ENCODE peak calls at places on chromosomes 5 and 9, in four cellular contexts. K is PC-9, D is A549, Y is tibial nerve. Q is an unnamed sample.

GRCh38 chr5:157100140-157100679 is 8.6 kb downstream of the HAVCR2 start:
- DNase-seq in K (peak; percentile 37), D (no peak), Y (no peak), Q (no peak)

GRCh38 chr9:14347408-14348224 is 33.7 kb upstream of the NFIB start:
- DNase-seq in Y (no peak), K (no peak), D (peak; percentile 52), Q (no peak)

GRCh38 chr9:129253820-129254381 is 75.8 kb upstream of the IER5L start:
- DNase-seq in D (no peak), Y (no peak), K (no peak), Q (no peak)

GRCh38 chr5:52771343-52772039 is 16.2 kb upstream of the ITGA1 start:
- DNase-seq in Y (no peak), K (no peak), D (no peak), Q (no peak)

GRCh38 chr9:101527066-101527465 is 6.6 kb upstream of the RNF20 start:
- DNase-seq in D (no peak), Y (no peak), K (no peak), Q (no peak)

GRCh38 chr9:133818444-133818843 is 80.3 kb upstream of the SARDH start:
- DNase-seq in Y (no peak), D (no peak), K (no peak), Q (no peak)

GRCh38 chr9:36163840-36164175 is 5.4 kb upstream of the CCIN start:
- DNase-seq in D (no peak), Y (no peak), K (no peak), Q (no peak)

GRCh38 chr5:134142806-134143205 is 28.3 kb downstream of the TCF7 start:
- DNase-seq in D (no peak), Y (no peak), K (no peak), Q (no peak)

GRCh38 chr9:6219040-6219439 is 3.4 kb downstream of the IL33 start:
- DNase-seq in K (no peak), D (no peak), Y (no peak), Q (no peak)

GRCh38 chr5:91885291-91886265 is 502.5 kb upstream of the ARRDC3 start:
- DNase-seq in Y (no peak), K (peak; percentile 42), D (no peak), Q (no peak)

GRCh38 chr9:124199474-124199873 is 58.3 kb upstream of the NEK6 start:
- DNase-seq in D (no peak), K (no peak), Y (no peak), Q (no peak)

GRCh38 chr9:20620658-20621552 is 1.4 kb downstream of the MLLT3 start:
- DNase-seq in K (no peak), D (peak; percentile 23), Y (peak; percentile 43), Q (no peak)

GRCh38 chr9:116959775-116960174 is 272.7 kb downstream of the TRIM32 start:
- DNase-seq in Y (no peak), K (no peak), D (no peak), Q (no peak)

GRCh38 chr5:65248896-65249295 is 232.8 kb downstream of the ADAMTS6 start:
- DNase-seq in Y (no peak), D (no peak), K (no peak), Q (no peak)

GRCh38 chr9:126329476-126330275 is 3.0 kb downstream of the MVB12B start:
- DNase-seq in K (no peak), Y (no peak), D (no peak), Q (no peak)

GRCh38 chr9:134053401-134053871 is 14.4 kb downstream of the BRD3 start:
- DNase-seq in D (no peak), K (no peak), Y (no peak), Q (no peak)

GRCh38 chr5:144121577-144121976 is 48.9 kb downstream of the YIPF5 start:
- DNase-seq in K (no peak), Y (no peak), D (no peak), Q (no peak)

GRCh38 chr9:127158995-127159801 is 36.8 kb upstream of the ANGPTL2 start:
- DNase-seq in K (no peak), D (peak; percentile 19), Y (peak; percentile 73), Q (no peak)

GRCh38 chr9:12822111-12822510 is 47.3 kb downstream of the LURAP1L start:
- DNase-seq in Y (no peak), K (no peak), D (no peak), Q (no peak)

DNA sequence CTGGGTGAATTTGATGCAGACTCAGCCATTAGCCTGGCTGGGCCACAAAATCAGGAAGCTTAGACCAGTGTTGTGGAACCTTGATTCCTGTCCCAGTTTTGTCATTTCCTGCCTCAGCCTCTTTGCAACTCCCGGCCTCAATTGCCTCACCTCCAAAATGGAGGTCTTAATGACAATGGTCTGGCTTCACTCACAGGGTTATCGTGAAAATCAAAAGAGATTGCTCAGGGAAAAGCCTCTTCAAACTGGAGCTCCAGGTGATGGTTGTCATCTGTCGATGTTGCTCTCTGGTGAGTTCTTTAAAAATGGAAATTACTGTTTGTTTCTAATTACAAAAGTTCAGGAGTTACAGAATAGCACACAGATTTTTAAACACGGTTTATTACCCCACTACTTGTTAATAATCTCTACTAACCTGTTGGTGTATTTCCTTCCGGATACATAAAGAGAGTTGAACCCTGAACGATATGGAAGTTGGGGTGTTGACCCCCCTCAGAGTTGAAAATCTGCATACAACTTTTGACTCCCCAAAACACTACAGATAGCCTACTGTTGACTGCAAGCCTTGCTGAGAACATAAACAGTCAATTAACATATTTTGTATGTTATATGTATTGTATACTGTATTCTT is 109.9 kb upstream of the CPEB4 start:
- DNase-seq in Y (no peak), D (no peak), K (no peak), Q (no peak)
- H3K27ac ChIP-seq in Y (no peak overlapping the region), D (peak overlapping the region; percentile 94), K (peak overlapping the region; percentile 59), Q (no peak overlapping the region)

GRCh38 chr9:136447173-136447778 is 7.6 kb upstream of the INPP5E start:
- DNase-seq in Y (no peak), D (no peak), K (no peak), Q (no peak)
- H3K27ac ChIP-seq in Y (no peak overlapping the region), D (no peak overlapping the region), K (no peak overlapping the region), Q (no peak overlapping the region)

DNA sequence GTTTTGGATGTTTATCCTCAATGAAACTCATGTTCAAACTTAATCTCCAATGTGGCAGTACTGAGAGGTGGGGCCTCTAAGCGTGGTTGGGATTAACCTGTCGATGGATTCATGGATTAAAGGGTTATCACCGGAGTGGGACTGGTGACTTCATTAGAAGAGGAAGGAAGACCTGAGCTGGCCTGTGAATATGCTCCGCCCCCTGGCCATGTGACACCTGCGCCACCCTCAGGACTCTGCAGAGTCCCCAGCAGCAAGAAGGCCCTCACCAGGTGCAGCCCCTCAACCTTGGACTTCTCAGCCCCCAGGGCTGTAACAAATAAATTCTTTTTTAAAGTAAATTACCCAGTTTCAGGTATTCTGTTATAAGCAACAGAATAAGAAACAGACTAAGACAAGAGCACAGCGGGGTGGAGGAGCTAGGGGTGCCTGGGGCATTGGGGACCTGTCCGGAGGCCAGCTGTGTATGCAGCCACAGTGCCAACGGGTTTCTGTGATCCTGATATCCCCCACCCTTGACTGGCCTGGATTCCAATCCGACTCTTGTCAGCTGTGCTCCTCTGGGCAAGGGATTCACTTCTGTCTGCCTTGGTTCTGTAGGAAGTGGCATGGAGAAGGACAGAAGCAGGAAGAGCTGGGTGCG is 3.2 kb upstream of the MAPK9 start:
- DNase-seq in D (no peak), K (no peak), Y (no peak), Q (no peak)
- H3K27ac ChIP-seq in D (no peak overlapping the region), K (no peak overlapping the region), Y (no peak overlapping the region), Q (no peak overlapping the region)

DNA sequence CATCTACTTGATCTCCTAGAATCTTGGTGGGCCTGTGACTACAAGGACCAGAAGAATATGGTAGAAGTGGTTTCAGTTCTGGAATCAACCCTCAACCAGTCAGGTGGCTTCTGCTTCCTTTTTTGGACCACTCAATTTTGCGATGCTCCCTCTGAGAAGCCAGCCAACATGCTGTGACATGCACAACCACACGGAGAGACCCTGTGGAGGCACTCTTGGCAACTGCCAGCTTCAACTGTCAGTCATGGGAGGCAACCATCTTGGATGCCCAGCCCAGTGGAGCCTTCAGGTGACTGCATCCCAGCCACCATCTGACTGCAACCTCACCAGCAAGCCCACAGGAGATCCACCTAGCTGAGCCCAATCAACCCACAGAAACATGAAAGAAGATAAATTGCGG is 137.3 kb downstream of the FAM114A2 start:
- DNase-seq in Y (no peak), K (no peak), D (no peak), Q (no peak)
- H3K27ac ChIP-seq in Y (peak overlapping the region; percentile 76), K (no peak overlapping the region), D (no peak overlapping the region), Q (no peak overlapping the region)

Q was measured in epithelial cell of prostate.